ENCODE peak calls at places on chromosomes 4 and X, in five cellular contexts. A is activated gamma-delta T cell treated with anti-CD3 and anti-CD28 coated beads, Interleukin-2, amount 50 U/mL, for 16 hours; R is iPS DF 6.9; W is M059J; N is DMS153. K is an unnamed sample.

GRCh38 chrX:79161655-79162054 is 17.2 kb downstream of the GPR174 start:
- DNase-seq in W (no peak), R (no peak), A (peak), N (no peak), K (no peak)

GRCh38 chrX:2320580-2321327 is 180.0 kb downstream of the DHRSX start:
- DNase-seq in A (no peak), N (no peak), R (no peak), W (no peak), K (no peak)

GRCh38 chr4:13559414-13559813 is 15.1 kb upstream of the NKX3-2 start:
- DNase-seq in R (no peak), A (no peak), W (peak), N (no peak), K (no peak)

GRCh38 chrX:56564182-56564885 is 907 bp downstream of the UBQLN2 start:
- DNase-seq in W (peak), R (no peak), A (no peak), N (no peak), K (peak)

GRCh38 chr4:3445111-3445820 is 3.5 kb downstream of the HGFAC start:
- DNase-seq in R (no peak), N (no peak), W (no peak), A (no peak), K (no peak)

GRCh38 chr4:173182403-173182802 is 13.8 kb downstream of the GALNT7 start:
- DNase-seq in A (no peak), R (no peak), W (peak), N (no peak), K (no peak)

GRCh38 chrX:108722561-108722960 is 13.8 kb downstream of the IRS4 start:
- DNase-seq in W (no peak), N (no peak), A (no peak), R (no peak), K (no peak)

GRCh38 chr4:107261241-107261874 is 225.2 kb upstream of the DKK2 start:
- DNase-seq in A (no peak), W (peak), N (no peak), R (no peak), K (no peak)

GRCh38 chr4:153156263-153156662 is 48.0 kb upstream of the TRIM2 start:
- DNase-seq in W (no peak), R (no peak), A (no peak), N (no peak), K (no peak)

GRCh38 chr4:80201326-80202151 is 4.2 kb downstream of the PRDM8 start:
- DNase-seq in A (peak), N (peak), R (no peak), W (no peak), K (no peak)

GRCh38 chr4:184621518-184621917 is 27.7 kb downstream of the CASP3 start:
- DNase-seq in W (no peak), A (no peak), R (no peak), N (no peak), K (no peak)

GRCh38 chr4:118265312-118266144 is 87.3 kb downstream of the PRSS12 start:
- DNase-seq in R (no peak), W (no peak), N (no peak), A (no peak), K (no peak)

GRCh38 chrX:51804741-51805140 is 61.5 kb downstream of the GSPT2 start:
- DNase-seq in N (no peak), A (no peak), W (no peak), R (no peak), K (no peak)

GRCh38 chr4:157223446-157223845 is 2.9 kb downstream of the GRIA2 start:
- DNase-seq in W (no peak), R (no peak), A (no peak), N (no peak), K (no peak)

GRCh38 chr4:26239796-26240195 is 81.0 kb upstream of the RBPJ start:
- DNase-seq in R (no peak), N (no peak), W (no peak), A (no peak), K (no peak)